ENCODE peak calls at places on chromosomes 3 and 15, in nine cellular contexts. E is PC-3, S is GM23248, F is hepatocyte, R is PC-9, T is SK-N-SH, V is GM23338, P is HCT116, A is MM.1S. O is an unnamed sample.

GRCh38 chr15:50058231-50058630 is 60.8 kb downstream of the ATP8B4 start:
- DNase-seq in E (no peak), S (peak; percentile 31), F (no peak), R (no peak), T (no peak), V (no peak), P (no peak), A (no peak), O (no peak)

GRCh38 chr15:96342611-96343528 is 12.4 kb downstream of the NR2F2 start:
- DNase-seq in E (no peak), S (no peak), F (no peak), R (no peak), T (no peak), V (peak; percentile 44), P (no peak), A (no peak), O (no peak)

GRCh38 chr3:11611271-11611893 is 32.3 kb downstream of the VGLL4 start:
- DNase-seq in E (no peak), S (no peak), F (no peak), R (no peak), T (no peak), V (no peak), P (no peak), A (no peak), O (no peak)

GRCh38 chr3:63908081-63908736 is 4.0 kb downstream of the SCAANT1 start:
- DNase-seq in E (no peak), S (peak; percentile 31), F (no peak), R (no peak), T (peak; percentile 18), V (peak; percentile 33), P (no peak), A (no peak), O (no peak)

GRCh38 chr15:56919708-56920637 is 1.5 kb downstream of the TCF12 start:
- DNase-seq in E (peak; percentile 23), S (peak; percentile 55), F (no peak), R (no peak), T (no peak), V (peak; percentile 72), P (no peak), A (peak; percentile 10), O (peak; percentile 59)

GRCh38 chr3:38139652-38140051 is 1.2 kb downstream of the MYD88 start:
- DNase-seq in E (no peak), S (no peak), F (no peak), R (no peak), T (no peak), V (no peak), P (no peak), A (no peak), O (no peak)

GRCh38 chr15:28919679-28920655 is 34.2 kb downstream of the APBA2 start:
- DNase-seq in E (no peak), S (no peak), F (no peak), R (no peak), T (no peak), V (no peak), P (no peak), A (no peak), O (no peak)

GRCh38 chr3:62605413-62606068 is 232.2 kb upstream of the FEZF2 start:
- DNase-seq in E (no peak), S (no peak), F (no peak), R (no peak), T (no peak), V (no peak), P (no peak), A (no peak), O (no peak)

GRCh38 chr3:40574661-40575060 is 49.9 kb downstream of the ZNF621 start:
- DNase-seq in E (no peak), S (peak; percentile 34), F (no peak), R (no peak), T (no peak), V (no peak), P (no peak), A (no peak), O (no peak)

GRCh38 chr3:115523467-115523866 is 99.8 kb upstream of the GAP43 start:
- DNase-seq in E (no peak), S (no peak), F (no peak), R (no peak), T (no peak), V (peak; percentile 11), P (no peak), A (no peak), O (no peak)

GRCh38 chr3:11002456-11002855 is 9.9 kb downstream of the SLC6A1 start:
- DNase-seq in E (no peak), S (no peak), F (no peak), R (no peak), T (no peak), V (no peak), P (no peak), A (no peak), O (no peak)

GRCh38 chr15:67188551-67189218 is 65.8 kb downstream of the AAGAB start:
- DNase-seq in E (no peak), S (peak; percentile 87), F (peak; percentile 66), R (no peak), T (peak; percentile 83), V (no peak), P (no peak), A (no peak), O (no peak)

GRCh38 chr15:88440021-88440420 is 27.2 kb downstream of the MRPL46 start:
- DNase-seq in E (peak; percentile 58), S (peak; percentile 76), F (no peak), R (peak; percentile 67), T (no peak), V (no peak), P (no peak), A (no peak), O (no peak)

GRCh38 chr3:48399387-48400172 is 27.6 kb downstream of the FBXW12 start:
- DNase-seq in E (peak; percentile 11), S (no peak), F (peak; percentile 4), R (peak; percentile 72), T (peak; percentile 45), V (peak; percentile 35), P (no peak), A (no peak), O (no peak)

GRCh38 chr3:132803889-132804288 is 81.7 kb upstream of the NPHP3 start:
- DNase-seq in E (no peak), S (no peak), F (peak; percentile 9), R (peak; percentile 24), T (peak; percentile 9), V (peak; percentile 52), P (no peak), A (no peak), O (no peak)

GRCh38 chr3:30913176-30913575 is 18.7 kb upstream of the GADL1 start:
- DNase-seq in E (no peak), S (peak; percentile 79), F (no peak), R (no peak), T (no peak), V (no peak), P (no peak), A (no peak), O (no peak)

GRCh38 chr3:155872904-155873646 is 2.6 kb downstream of the GMPS start:
- DNase-seq in E (no peak), S (no peak), F (no peak), R (no peak), T (no peak), V (no peak), P (no peak), A (no peak), O (no peak)

GRCh38 chr3:118734664-118735063 is 300.0 kb downstream of the IGSF11 start:
- DNase-seq in E (no peak), S (no peak), F (no peak), R (no peak), T (no peak), V (no peak), P (no peak), A (no peak), O (no peak)

GRCh38 chr3:182484682-182485081 is 308.6 kb upstream of the ATP11B start:
- DNase-seq in E (no peak), S (no peak), F (no peak), R (no peak), T (no peak), V (peak; percentile 19), P (no peak), A (peak; percentile 80), O (no peak)

GRCh38 chr3:104452697-104453096 is 914.0 kb upstream of the ALCAM start:
- DNase-seq in E (peak; percentile 53), S (no peak), F (no peak), R (no peak), T (no peak), V (no peak), P (no peak), A (no peak), O (no peak)

GRCh38 chr15:94287794-94288246 is 56.5 kb downstream of the MCTP2 start:
- DNase-seq in E (no peak), S (no peak), F (no peak), R (no peak), T (peak; percentile 14), V (peak; percentile 27), P (no peak), A (peak; percentile 90), O (peak; percentile 93)
- H3K9me2 ChIP-seq in E (no peaks in the 10 kb centered on the region), S (no peaks in the 10 kb centered on the region), F (no peaks in the 10 kb centered on the region), R (no peaks in the 10 kb centered on the region), T (no peaks in the 10 kb centered on the region), V (no peaks in the 10 kb centered on the region), P (no peaks in the 10 kb centered on the region), A (no peaks in the 10 kb centered on the region), O (no peaks in the 10 kb centered on the region)

GRCh38 chr15:63598467-63599400 is 1.5 kb downstream of the FBXL22 start:
- DNase-seq in E (no peak), S (peak; percentile 22), F (peak; percentile 58), R (no peak), T (peak; percentile 16), V (no peak), P (no peak), A (no peak), O (no peak)
- H3K27ac ChIP-seq in E (no peak overlapping the region), S (no peak overlapping the region), F (peak overlapping the region; percentile 74), R (no peak overlapping the region), T (no peak overlapping the region), V (no peak overlapping the region), P (peak overlapping the region; percentile 74), A (peak overlapping the region; percentile 65), O (no peak overlapping the region)

GRCh38 chr3:142691527-142691926 is 32.3 kb upstream of the TRPC1 start:
- DNase-seq in E (no peak), S (no peak), F (no peak), R (no peak), T (no peak), V (no peak), P (no peak), A (no peak), O (no peak)
- H3K4me3 ChIP-seq in E (no peak overlapping the region), S (no peak overlapping the region), F (no peak overlapping the region), R (no peak overlapping the region), T (no peak overlapping the region), V (no peak overlapping the region), P (no peak overlapping the region), A (no peak overlapping the region), O (no peak overlapping the region)

DNA sequence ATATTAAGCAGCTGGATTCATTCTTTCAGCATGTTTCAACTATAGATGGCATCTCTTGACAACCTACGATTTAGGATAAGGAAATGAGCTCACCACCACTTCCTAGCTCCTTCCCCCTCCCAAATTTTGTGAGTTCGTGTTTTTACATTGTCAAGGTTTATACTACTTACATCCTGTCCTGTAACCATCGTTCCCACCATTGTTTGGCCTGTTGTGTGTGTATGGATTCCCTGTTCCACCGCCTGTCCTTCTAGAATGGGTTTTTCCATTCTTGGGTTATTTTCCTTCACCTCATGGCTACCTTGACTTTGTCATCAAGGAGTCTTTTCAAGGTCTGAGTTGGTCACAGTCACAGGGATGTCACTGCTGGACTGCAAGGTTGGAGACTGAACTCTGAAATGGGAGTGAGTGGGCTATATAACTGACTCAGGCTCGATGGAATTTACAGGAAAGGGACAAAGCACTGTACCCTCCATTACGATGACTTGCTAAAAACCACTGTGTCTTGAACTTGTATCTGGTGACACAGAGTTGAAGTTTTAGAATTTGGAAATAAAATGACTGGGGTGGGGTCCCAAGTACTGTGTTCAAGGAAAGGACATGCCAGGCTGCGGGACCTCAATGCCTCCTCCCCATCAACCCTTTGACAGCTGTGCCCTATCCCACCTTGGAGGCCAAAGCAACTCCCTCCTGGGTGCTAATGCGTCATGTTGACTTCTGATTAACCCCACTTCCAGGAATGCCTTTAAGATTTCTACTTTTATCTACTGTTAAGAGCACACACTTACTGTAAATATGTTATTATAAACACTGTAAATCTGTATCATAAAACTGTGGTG is 66.8 kb upstream of the BLM start:
- DNase-seq in E (peak; percentile 22), S (peak; percentile 26), F (no peak), R (no peak), T (no peak), V (no peak), P (no peak), A (no peak), O (no peak)
- H3K9me2 ChIP-seq in E (no peaks in the 10 kb centered on the region), S (no peaks in the 10 kb centered on the region), F (no peaks in the 10 kb centered on the region), R (no peaks in the 10 kb centered on the region), T (no peaks in the 10 kb centered on the region), V (no peaks in the 10 kb centered on the region), P (no peaks in the 10 kb centered on the region), A (no peaks in the 10 kb centered on the region), O (no peaks in the 10 kb centered on the region)

O was measured in OCI-LY7.